ENCODE peak calls at places on chromosome 19, in five cellular contexts. D is RWPE1, W is testis, Y is cardiac fibroblast, M is GM19239. E is an unnamed sample.

GRCh38 chr19:16581145-16581970 is 9.1 kb upstream of the SLC35E1 start:
- DNase-seq in D (no peak), W (peak), Y (no peak), M (no peak), E (no peak)

GRCh38 chr19:18023596-18024212 is 15.7 kb downstream of the ARRDC2 start:
- DNase-seq in D (no peak), W (peak), Y (peak), M (no peak), E (no peak)

GRCh38 chr19:16698914-16699313 is 20.7 kb upstream of the NWD1 start:
- DNase-seq in D (no peak), W (peak), Y (no peak), M (no peak), E (no peak)

GRCh38 chr19:10418281-10419199 is 1.8 kb upstream of the PDE4A start:
- DNase-seq in D (no peak), W (no peak), Y (no peak), M (no peak), E (no peak)

GRCh38 chr19:38394488-38394887 is 6.0 kb downstream of the SPRED3 start:
- DNase-seq in D (no peak), W (no peak), Y (no peak), M (no peak), E (no peak)

GRCh38 chr19:39173502-39173991 is 23.2 kb upstream of the NCCRP1 start:
- DNase-seq in D (no peak), W (no peak), Y (no peak), M (no peak), E (no peak)

GRCh38 chr19:6654347-6655310 is 15.3 kb downstream of the TNFSF14 start:
- DNase-seq in D (no peak), W (no peak), Y (no peak), M (no peak), E (no peak)

GRCh38 chr19:16247353-16248182 is 49.9 kb downstream of the AP1M1 start:
- DNase-seq in D (peak), W (peak), Y (peak), M (peak), E (peak)

GRCh38 chr19:2061936-2062729 is 11.1 kb upstream of the MKNK2 start:
- DNase-seq in D (no peak), W (no peak), Y (no peak), M (no peak), E (no peak)

GRCh38 chr19:398719-399118 is 10.2 kb downstream of the C2CD4C start:
- DNase-seq in D (no peak), W (no peak), Y (no peak), M (no peak), E (no peak)

GRCh38 chr19:34232566-34233481 is 21.5 kb upstream of the GARRE1 start:
- DNase-seq in D (peak), W (peak), Y (peak), M (no peak), E (no peak)

GRCh38 chr19:20664917-20665781 is 3.8 kb upstream of the ZNF626 start:
- DNase-seq in D (no peak), W (peak), Y (peak), M (no peak), E (no peak)

GRCh38 chr19:8571006-8571411 is 6.2 kb downstream of the MYO1F start:
- DNase-seq in D (no peak), W (peak), Y (peak), M (no peak), E (no peak)

GRCh38 chr19:55283548-55284393 is at the start of gene BRSK1:
- DNase-seq in D (no peak), W (peak), Y (peak), M (no peak), E (no peak)

GRCh38 chr19:50287331-50287730 is 41.8 kb downstream of the KCNC3 start:
- DNase-seq in D (no peak), W (no peak), Y (no peak), M (no peak), E (no peak)

GRCh38 chr19:38792250-38793111 is 3.5 kb downstream of the LGALS7B start:
- DNase-seq in D (no peak), W (no peak), Y (no peak), M (peak), E (no peak)

GRCh38 chr19:33621811-33622504 is at the start of gene CHST8:
- DNase-seq in D (peak), W (peak), Y (peak), M (no peak), E (peak)

GRCh38 chr19:55206664-55207500 is 2.4 kb downstream of the PTPRH start:
- DNase-seq in D (peak), W (peak), Y (peak), M (no peak), E (no peak)

GRCh38 chr19:10295305-10295846 is 5.6 kb downstream of the ICAM5 start:
- DNase-seq in D (no peak), W (peak), Y (no peak), M (peak), E (no peak)

GRCh38 chr19:6480843-6481415 is 658 bp downstream of the DENND1C start:
- DNase-seq in D (no peak), W (no peak), Y (no peak), M (no peak), E (no peak)

GRCh38 chr19:13892885-13893284 is 13.0 kb downstream of the BRME1 start:
- DNase-seq in D (no peak), W (no peak), Y (no peak), M (no peak), E (no peak)

GRCh38 chr19:14361824-14362223 is 19.4 kb upstream of the ADGRE5 start:
- DNase-seq in D (no peak), W (no peak), Y (peak), M (no peak), E (no peak)

GRCh38 chr19:36023432-36023831 is 9.2 kb downstream of the CLIP3 start:
- DNase-seq in D (no peak), W (no peak), Y (no peak), M (no peak), E (no peak)

GRCh38 chr19:17830567-17831418 is 9.5 kb upstream of the INSL3 start:
- DNase-seq in D (peak), W (peak), Y (peak), M (no peak), E (peak)

GRCh38 chr19:43766755-43767043 is 11.9 kb upstream of the SMG9 start:
- DNase-seq in D (no peak), W (no peak), Y (no peak), M (no peak), E (no peak)

GRCh38 chr19:35895911-35896642 is 4.3 kb downstream of the NFKBID start:
- DNase-seq in D (no peak), W (no peak), Y (no peak), M (no peak), E (no peak)

GRCh38 chr19:29779921-29780320 is 31.9 kb upstream of the CCNE1 start:
- DNase-seq in D (no peak), W (no peak), Y (no peak), M (no peak), E (no peak)

GRCh38 chr19:290539-291521 is at the start of gene PLPP2:
- DNase-seq in D (peak), W (peak), Y (no peak), M (no peak), E (peak)

E was measured in prostate gland.